ENCODE peak calls at places on chromosomes 11 and 22, in four cellular contexts. G is small intestine, V is endothelial cell, P is NCI-H1105 treated with DMSO at 0.1 percent for 48 hours. S is an unnamed sample.

GRCh38 chr22:18023509-18024275 is 669 bp downstream of the MICAL3 start:
- DNase-seq in G (peak; percentile 86), V (peak; percentile 48), P (peak; percentile 79), S (peak; percentile 83)

GRCh38 chr11:66728760-66729385 is at the start of gene SPTBN2:
- DNase-seq in G (no peak), V (no peak), P (no peak), S (no peak)

GRCh38 chr11:9624448-9624847 is 39.4 kb upstream of the SWAP70 start:
- DNase-seq in G (no peak), V (no peak), P (no peak), S (no peak)

GRCh38 chr22:23437779-23438178 is 142.3 kb downstream of the IGLL1 start:
- DNase-seq in G (no peak), V (no peak), P (no peak), S (no peak)

GRCh38 chr22:45502215-45503070 is at the start of gene FBLN1:
- DNase-seq in G (no peak), V (peak; percentile 63), P (peak; percentile 34), S (peak; percentile 67)

GRCh38 chr11:74226907-74227306 is 55.8 kb downstream of the PPME1 start:
- DNase-seq in G (no peak), V (no peak), P (no peak), S (no peak)

GRCh38 chr11:37474889-37475288 is 876.9 kb upstream of the RAG2 start:
- DNase-seq in G (no peak), V (no peak), P (no peak), S (no peak)

GRCh38 chr22:47143249-47143938 is 380.9 kb downstream of the TBC1D22A start:
- DNase-seq in G (no peak), V (no peak), P (peak; percentile 14), S (no peak)

GRCh38 chr11:120208777-120209176 is 2.1 kb upstream of the OAF start:
- DNase-seq in G (peak; percentile 72), V (no peak), P (no peak), S (peak; percentile 72)

GRCh38 chr11:72460091-72460647 is 25.8 kb upstream of the CLPB start:
- DNase-seq in G (no peak), V (no peak), P (no peak), S (no peak)

GRCh38 chr22:39083212-39084165 is 6.4 kb downstream of the APOBEC3G start:
- DNase-seq in G (no peak), V (no peak), P (no peak), S (no peak)

GRCh38 chr11:31366795-31367194 is 2.7 kb downstream of the DCDC1 start:
- DNase-seq in G (no peak), V (no peak), P (no peak), S (no peak)

GRCh38 chr11:112899235-112899634 is 62.0 kb upstream of the NCAM1 start:
- DNase-seq in G (no peak), V (no peak), P (no peak), S (no peak)

GRCh38 chr22:29932121-29932520 is 49.1 kb downstream of the MTMR3 start:
- DNase-seq in G (no peak), V (no peak), P (no peak), S (no peak)

GRCh38 chr11:64372802-64373597 is 14.0 kb downstream of the RPS6KA4 start:
- DNase-seq in G (peak; percentile 74), V (no peak), P (peak; percentile 99), S (no peak)

GRCh38 chr11:59669611-59670009 is 773 bp upstream of the PATL1 start:
- DNase-seq in G (peak; percentile 47), V (peak; percentile 33), P (no peak), S (no peak)

GRCh38 chr22:30823015-30823370 is 128.3 kb downstream of the OSBP2 start:
- DNase-seq in G (no peak), V (peak; percentile 50), P (no peak), S (no peak)

GRCh38 chr11:13228569-13228968 is 49.0 kb upstream of the BMAL1 start:
- DNase-seq in G (no peak), V (no peak), P (no peak), S (no peak)

GRCh38 chr11:64649304-64649703 is 58.3 kb downstream of the SLC22A12 start:
- DNase-seq in G (no peak), V (peak; percentile 43), P (peak; percentile 42), S (no peak)

S was measured in psoas muscle.